ENCODE peak calls at places on chromosomes 4 and X, in five cellular contexts. One of them, this sample, is unnamed.

GRCh38 chr4:128811571-128812359 is 2.3 kb downstream of the JADE1 start:
- DNase-seq in GM03348: peak; percentile 94
- DNase-seq in heart left ventricle: peak; percentile 90
- DNase-seq in left cardiac atrium: peak; percentile 91
- DNase-seq in GM04504: peak; percentile 73
- DNase-seq in this sample: peak; percentile 76

GRCh38 chrX:101507986-101508385 is 22.7 kb downstream of the ARMCX4 start:
- DNase-seq in GM04504: no peak
- DNase-seq in GM03348: no peak
- DNase-seq in left cardiac atrium: no peak
- DNase-seq in heart left ventricle: no peak
- DNase-seq in this sample: no peak

GRCh38 chr4:120683902-120684540 is 238.5 kb downstream of the PRDM5 start:
- DNase-seq in heart left ventricle: no peak
- DNase-seq in GM04504: no peak
- DNase-seq in GM03348: no peak
- DNase-seq in left cardiac atrium: no peak
- DNase-seq in this sample: no peak

GRCh38 chr4:112327950-112328349 is 30.8 kb downstream of the ALPK1 start:
- DNase-seq in heart left ventricle: no peak
- DNase-seq in left cardiac atrium: no peak
- DNase-seq in GM03348: peak; percentile 55
- DNase-seq in GM04504: peak; percentile 23
- DNase-seq in this sample: no peak

GRCh38 chr4:13905543-13905942 is 278.0 kb upstream of the BOD1L1 start:
- DNase-seq in GM03348: no peak
- DNase-seq in left cardiac atrium: no peak
- DNase-seq in GM04504: no peak
- DNase-seq in heart left ventricle: no peak
- DNase-seq in this sample: no peak

GRCh38 chrX:14015294-14015693 is 14.4 kb downstream of the GEMIN8 start:
- DNase-seq in GM04504: no peak
- DNase-seq in left cardiac atrium: no peak
- DNase-seq in heart left ventricle: no peak
- DNase-seq in GM03348: peak; percentile 7
- DNase-seq in this sample: no peak

GRCh38 chr4:47118192-47118879 is 87.0 kb downstream of the GABRB1 start:
- DNase-seq in left cardiac atrium: no peak
- DNase-seq in GM04504: no peak
- DNase-seq in heart left ventricle: no peak
- DNase-seq in GM03348: no peak
- DNase-seq in this sample: no peak

GRCh38 chr4:154560824-154561231 is 2.0 kb upstream of the FGB start:
- DNase-seq in heart left ventricle: no peak
- DNase-seq in GM04504: no peak
- DNase-seq in GM03348: peak; percentile 38
- DNase-seq in left cardiac atrium: no peak
- DNase-seq in this sample: no peak

GRCh38 chr4:163556169-163556568 is 61.7 kb downstream of the TMA16 start:
- DNase-seq in GM04504: no peak
- DNase-seq in left cardiac atrium: no peak
- DNase-seq in GM03348: no peak
- DNase-seq in heart left ventricle: no peak
- DNase-seq in this sample: no peak

GRCh38 chr4:110830461-110830860 is 207.6 kb upstream of the PITX2 start:
- DNase-seq in GM03348: no peak
- DNase-seq in heart left ventricle: no peak
- DNase-seq in left cardiac atrium: no peak
- DNase-seq in GM04504: no peak
- DNase-seq in this sample: no peak

GRCh38 chrX:136572030-136572429 is 40.0 kb downstream of the VGLL1 start:
- DNase-seq in GM03348: no peak
- DNase-seq in heart left ventricle: no peak
- DNase-seq in GM04504: no peak
- DNase-seq in left cardiac atrium: no peak
- DNase-seq in this sample: no peak

GRCh38 chr4:139973015-139973414 is 181.0 kb downstream of the MAML3 start:
- DNase-seq in GM04504: no peak
- DNase-seq in heart left ventricle: no peak
- DNase-seq in left cardiac atrium: no peak
- DNase-seq in GM03348: no peak
- DNase-seq in this sample: no peak

GRCh38 chrX:75156537-75156945 is 458 bp upstream of the ABCB7 start:
- DNase-seq in GM04504: peak; percentile 18
- DNase-seq in left cardiac atrium: no peak
- DNase-seq in heart left ventricle: no peak
- DNase-seq in GM03348: peak; percentile 2
- DNase-seq in this sample: no peak

GRCh38 chr4:80155286-80155982 is 41.9 kb upstream of the PRDM8 start:
- DNase-seq in heart left ventricle: no peak
- DNase-seq in GM03348: no peak
- DNase-seq in GM04504: no peak
- DNase-seq in left cardiac atrium: no peak
- DNase-seq in this sample: no peak

GRCh38 chr4:4667643-4668081 is 125.8 kb upstream of the STX18 start:
- DNase-seq in GM04504: no peak
- DNase-seq in left cardiac atrium: no peak
- DNase-seq in GM03348: peak; percentile 52
- DNase-seq in heart left ventricle: no peak
- DNase-seq in this sample: no peak

GRCh38 chrX:112368371-112368770 is 285.8 kb upstream of the TRPC5 start:
- DNase-seq in left cardiac atrium: no peak
- DNase-seq in GM04504: no peak
- DNase-seq in heart left ventricle: no peak
- DNase-seq in GM03348: peak; percentile 1
- DNase-seq in this sample: no peak

GRCh38 chrX:120301960-120302359 is 9.3 kb downstream of the TMEM255A start:
- DNase-seq in heart left ventricle: no peak
- DNase-seq in GM04504: no peak
- DNase-seq in GM03348: no peak
- DNase-seq in left cardiac atrium: no peak
- DNase-seq in this sample: no peak

GRCh38 chrX:331145-331771 is 12.7 kb upstream of the GTPBP6 start:
- DNase-seq in left cardiac atrium: peak; percentile 52
- DNase-seq in GM03348: peak; percentile 78
- DNase-seq in GM04504: no peak
- DNase-seq in heart left ventricle: no peak
- DNase-seq in this sample: no peak

GRCh38 chr4:102843938-102844337 is 16.6 kb upstream of the UBE2D3 start:
- DNase-seq in left cardiac atrium: no peak
- DNase-seq in GM03348: no peak
- DNase-seq in heart left ventricle: no peak
- DNase-seq in GM04504: no peak
- DNase-seq in this sample: no peak

GRCh38 chrX:136574548-136574947 is 42.5 kb downstream of the VGLL1 start:
- DNase-seq in GM04504: no peak
- DNase-seq in left cardiac atrium: no peak
- DNase-seq in heart left ventricle: no peak
- DNase-seq in GM03348: no peak
- DNase-seq in this sample: no peak

GRCh38 chrX:147079974-147080373 is 265.4 kb upstream of the CXorf51A start:
- DNase-seq in heart left ventricle: no peak
- DNase-seq in GM03348: no peak
- DNase-seq in GM04504: no peak
- DNase-seq in left cardiac atrium: no peak
- DNase-seq in this sample: no peak

GRCh38 chr4:169009281-169010124 is 552 bp downstream of the CBR4 start:
- DNase-seq in heart left ventricle: peak; percentile 66
- DNase-seq in left cardiac atrium: peak; percentile 70
- DNase-seq in GM03348: peak; percentile 65
- DNase-seq in GM04504: no peak
- DNase-seq in this sample: peak; percentile 60

GRCh38 chr4:113468165-113469022 is 293.1 kb downstream of the CAMK2D start:
- DNase-seq in GM04504: peak; percentile 99
- DNase-seq in left cardiac atrium: peak; percentile 85
- DNase-seq in heart left ventricle: peak; percentile 77
- DNase-seq in GM03348: peak; percentile 81
- DNase-seq in this sample: peak; percentile 30

GRCh38 chr4:17068396-17068795 is 170.0 kb upstream of the LDB2 start:
- DNase-seq in left cardiac atrium: no peak
- DNase-seq in GM03348: no peak
- DNase-seq in heart left ventricle: no peak
- DNase-seq in GM04504: peak; percentile 35
- DNase-seq in this sample: no peak

GRCh38 chr4:97720869-97721432 is 422.3 kb downstream of the STPG2 start:
- DNase-seq in GM04504: no peak
- DNase-seq in heart left ventricle: no peak
- DNase-seq in left cardiac atrium: no peak
- DNase-seq in GM03348: no peak
- DNase-seq in this sample: no peak

GRCh38 chr4:89299153-89299789 is 8.3 kb downstream of the GPRIN3 start:
- DNase-seq in GM04504: no peak
- DNase-seq in GM03348: no peak
- DNase-seq in left cardiac atrium: no peak
- DNase-seq in heart left ventricle: no peak
- DNase-seq in this sample: no peak

GRCh38 chr4:8320386-8320750 is 50.8 kb downstream of the HTRA3 start:
- DNase-seq in left cardiac atrium: peak; percentile 15
- DNase-seq in heart left ventricle: peak; percentile 9
- DNase-seq in GM03348: no peak
- DNase-seq in GM04504: no peak
- DNase-seq in this sample: no peak

GRCh38 chrX:120638619-120639018 is 8.8 kb upstream of the C1GALT1C1 start:
- DNase-seq in GM04504: no peak
- DNase-seq in left cardiac atrium: no peak
- DNase-seq in GM03348: no peak
- DNase-seq in heart left ventricle: no peak
- DNase-seq in this sample: no peak

GRCh38 chrX:105553118-105553517 is 269.2 kb upstream of the NRK start:
- DNase-seq in GM04504: no peak
- DNase-seq in left cardiac atrium: no peak
- DNase-seq in heart left ventricle: no peak
- DNase-seq in GM03348: no peak
- DNase-seq in this sample: no peak

GRCh38 chr4:166913926-166914325 is 320.4 kb downstream of the SPOCK3 start:
- DNase-seq in heart left ventricle: no peak
- DNase-seq in GM04504: no peak
- DNase-seq in GM03348: no peak
- DNase-seq in left cardiac atrium: no peak
- DNase-seq in this sample: no peak

GRCh38 chr4:2805712-2806391 is 13.0 kb downstream of the SH3BP2 start:
- DNase-seq in GM04504: no peak
- DNase-seq in heart left ventricle: peak; percentile 76
- DNase-seq in GM03348: no peak
- DNase-seq in left cardiac atrium: peak; percentile 82
- DNase-seq in this sample: no peak

GRCh38 chr4:40621592-40622512 is 7.8 kb downstream of the RBM47 start:
- DNase-seq in GM04504: peak; percentile 95
- DNase-seq in GM03348: peak; percentile 88
- DNase-seq in heart left ventricle: peak; percentile 48
- DNase-seq in left cardiac atrium: peak; percentile 76
- DNase-seq in this sample: peak; percentile 84

GRCh38 chr4:51836531-51836930 is 6.4 kb upstream of the DCUN1D4 start:
- DNase-seq in heart left ventricle: no peak
- DNase-seq in GM04504: no peak
- DNase-seq in left cardiac atrium: no peak
- DNase-seq in GM03348: no peak
- DNase-seq in this sample: no peak

GRCh38 chrX:69179380-69179911 is 14.2 kb upstream of the PJA1 start:
- DNase-seq in heart left ventricle: no peak
- DNase-seq in GM03348: no peak
- DNase-seq in left cardiac atrium: no peak
- DNase-seq in GM04504: no peak
- DNase-seq in this sample: no peak

GRCh38 chr4:37922323-37922722 is 31.4 kb downstream of the TBC1D1 start:
- DNase-seq in left cardiac atrium: no peak
- DNase-seq in GM03348: peak; percentile 24
- DNase-seq in heart left ventricle: no peak
- DNase-seq in GM04504: no peak
- DNase-seq in this sample: no peak

This sample was measured in breast epithelium.